ENCODE peak calls at places on chromosomes 12 and 14, in seven cellular contexts. S is T1000, B is AG04450, C is skeletal muscle cell, E is right cardiac atrium, F is COR-L47, X is NCI-H1092 treated with DMSO at 0.1 percent for 48 hours. Q is an unnamed sample.

GRCh38 chr12:43957732-43958131 is 121.9 kb downstream of the TMEM117 start:
- DNase-seq in C (peak; percentile 26), X (peak; percentile 72), E (no peak), S (no peak), F (peak; percentile 3), B (peak; percentile 15), Q (no peak)

GRCh38 chr12:3473844-3474243 is 17.2 kb upstream of the PRMT8 start:
- DNase-seq in S (no peak), X (no peak), C (no peak), F (no peak), B (no peak), E (no peak), Q (no peak)

GRCh38 chr12:95733156-95733825 is 57.3 kb downstream of the NTN4 start:
- DNase-seq in C (peak; percentile 86), X (no peak), F (no peak), B (peak; percentile 82), S (peak; percentile 4), E (no peak), Q (no peak)

GRCh38 chr12:101697197-101697929 is at the start of gene CHPT1:
- DNase-seq in C (no peak), X (peak; percentile 51), B (no peak), E (peak; percentile 91), F (peak; percentile 59), S (peak; percentile 44), Q (peak; percentile 17)

GRCh38 chr14:91830777-91831176 is 36.6 kb downstream of the TC2N start:
- DNase-seq in S (no peak), C (no peak), F (no peak), X (peak; percentile 46), E (no peak), B (no peak), Q (no peak)

GRCh38 chr14:103870891-103871595 is 23.7 kb upstream of the PPP1R13B start:
- DNase-seq in F (no peak), S (no peak), E (no peak), X (no peak), C (no peak), B (no peak), Q (no peak)

GRCh38 chr12:47977046-47977771 is 13.8 kb downstream of the TMEM106C start:
- DNase-seq in S (no peak), X (no peak), E (no peak), F (no peak), B (no peak), C (no peak), Q (no peak)

GRCh38 chr12:94650143-94651056 is at the start of gene TMCC3:
- DNase-seq in B (no peak), S (peak; percentile 7), F (peak; percentile 42), E (peak; percentile 83), X (peak; percentile 37), C (no peak), Q (no peak)

GRCh38 chr12:101969-102878 is 35.7 kb downstream of the IQSEC3 start:
- DNase-seq in E (no peak), X (peak; percentile 53), F (no peak), S (no peak), C (no peak), B (no peak), Q (no peak)

GRCh38 chr12:65184176-65184857 is 14.9 kb downstream of the LEMD3 start:
- DNase-seq in C (no peak), S (no peak), X (no peak), E (no peak), F (no peak), B (no peak), Q (no peak)

GRCh38 chr12:41932470-41932991 is 212.1 kb downstream of the GXYLT1 start:
- DNase-seq in B (no peak), S (no peak), X (peak; percentile 94), E (peak; percentile 96), F (peak; percentile 98), C (no peak), Q (no peak)

Q was measured in T-helper 17 cell.